ENCODE peak calls at places on chromosomes 16 and 17, in nine cellular contexts. One of them, this sample, is unnamed.

GRCh38 chr16:54126907-54127306 is 159.7 kb downstream of the IRX3 start:
- DNase-seq in NCI-H748 treated with DMSO at 0.1 percent for 48 hours: no peak
- DNase-seq in NCI-H1105 treated with DMSO at 0.1 percent for 48 hours: no peak
- DNase-seq in NCI-H1092 treated with DMSO at 0.1 percent for 48 hours: no peak
- DNase-seq in SK-MEL-5: no peak
- DNase-seq in fibroblast of pulmonary artery: no peak
- DNase-seq in lower lobe of right lung: no peak
- DNase-seq in MM.1S: no peak
- DNase-seq in right cardiac atrium: no peak
- DNase-seq in this sample: no peak

GRCh38 chr16:27972500-27972899 is 91.0 kb downstream of the GSG1L start:
- DNase-seq in NCI-H748 treated with DMSO at 0.1 percent for 48 hours: peak
- DNase-seq in NCI-H1105 treated with DMSO at 0.1 percent for 48 hours: peak
- DNase-seq in NCI-H1092 treated with DMSO at 0.1 percent for 48 hours: no peak
- DNase-seq in SK-MEL-5: peak
- DNase-seq in fibroblast of pulmonary artery: peak
- DNase-seq in lower lobe of right lung: no peak
- DNase-seq in MM.1S: peak
- DNase-seq in right cardiac atrium: no peak
- DNase-seq in this sample: peak

GRCh38 chr16:50313596-50314483 is 47.5 kb downstream of the ADCY7 start:
- DNase-seq in NCI-H748 treated with DMSO at 0.1 percent for 48 hours: no peak
- DNase-seq in NCI-H1105 treated with DMSO at 0.1 percent for 48 hours: no peak
- DNase-seq in NCI-H1092 treated with DMSO at 0.1 percent for 48 hours: no peak
- DNase-seq in SK-MEL-5: no peak
- DNase-seq in fibroblast of pulmonary artery: peak
- DNase-seq in lower lobe of right lung: peak
- DNase-seq in MM.1S: no peak
- DNase-seq in right cardiac atrium: peak
- DNase-seq in this sample: no peak

GRCh38 chr16:20995711-20996110 is 95.1 kb downstream of the LYRM1 start:
- DNase-seq in NCI-H748 treated with DMSO at 0.1 percent for 48 hours: no peak
- DNase-seq in NCI-H1105 treated with DMSO at 0.1 percent for 48 hours: no peak
- DNase-seq in NCI-H1092 treated with DMSO at 0.1 percent for 48 hours: no peak
- DNase-seq in SK-MEL-5: no peak
- DNase-seq in fibroblast of pulmonary artery: no peak
- DNase-seq in lower lobe of right lung: no peak
- DNase-seq in MM.1S: no peak
- DNase-seq in right cardiac atrium: no peak
- DNase-seq in this sample: no peak

GRCh38 chr16:64791756-64792155 is 330.1 kb downstream of the CDH11 start:
- DNase-seq in NCI-H748 treated with DMSO at 0.1 percent for 48 hours: no peak
- DNase-seq in NCI-H1105 treated with DMSO at 0.1 percent for 48 hours: no peak
- DNase-seq in NCI-H1092 treated with DMSO at 0.1 percent for 48 hours: no peak
- DNase-seq in SK-MEL-5: no peak
- DNase-seq in fibroblast of pulmonary artery: no peak
- DNase-seq in lower lobe of right lung: no peak
- DNase-seq in MM.1S: no peak
- DNase-seq in right cardiac atrium: no peak
- DNase-seq in this sample: no peak

GRCh38 chr17:31609331-31609730 is 217.9 kb downstream of the RAB11FIP4 start:
- DNase-seq in NCI-H748 treated with DMSO at 0.1 percent for 48 hours: no peak
- DNase-seq in NCI-H1105 treated with DMSO at 0.1 percent for 48 hours: no peak
- DNase-seq in NCI-H1092 treated with DMSO at 0.1 percent for 48 hours: no peak
- DNase-seq in SK-MEL-5: no peak
- DNase-seq in fibroblast of pulmonary artery: no peak
- DNase-seq in lower lobe of right lung: no peak
- DNase-seq in MM.1S: no peak
- DNase-seq in right cardiac atrium: no peak
- DNase-seq in this sample: peak

GRCh38 chr17:30221346-30221745 is 14.2 kb downstream of the SLC6A4 start:
- DNase-seq in NCI-H748 treated with DMSO at 0.1 percent for 48 hours: no peak
- DNase-seq in NCI-H1105 treated with DMSO at 0.1 percent for 48 hours: no peak
- DNase-seq in NCI-H1092 treated with DMSO at 0.1 percent for 48 hours: no peak
- DNase-seq in SK-MEL-5: no peak
- DNase-seq in fibroblast of pulmonary artery: no peak
- DNase-seq in lower lobe of right lung: no peak
- DNase-seq in MM.1S: no peak
- DNase-seq in right cardiac atrium: no peak
- DNase-seq in this sample: no peak

GRCh38 chr16:68287276-68288251 is 23.2 kb downstream of the SLC7A6OS start:
- DNase-seq in NCI-H748 treated with DMSO at 0.1 percent for 48 hours: no peak
- DNase-seq in NCI-H1105 treated with DMSO at 0.1 percent for 48 hours: no peak
- DNase-seq in NCI-H1092 treated with DMSO at 0.1 percent for 48 hours: no peak
- DNase-seq in SK-MEL-5: no peak
- DNase-seq in fibroblast of pulmonary artery: peak
- DNase-seq in lower lobe of right lung: no peak
- DNase-seq in MM.1S: no peak
- DNase-seq in right cardiac atrium: peak
- DNase-seq in this sample: peak

GRCh38 chr16:20931066-20931465 is 30.5 kb downstream of the LYRM1 start:
- DNase-seq in NCI-H748 treated with DMSO at 0.1 percent for 48 hours: no peak
- DNase-seq in NCI-H1105 treated with DMSO at 0.1 percent for 48 hours: no peak
- DNase-seq in NCI-H1092 treated with DMSO at 0.1 percent for 48 hours: no peak
- DNase-seq in SK-MEL-5: no peak
- DNase-seq in fibroblast of pulmonary artery: no peak
- DNase-seq in lower lobe of right lung: no peak
- DNase-seq in MM.1S: no peak
- DNase-seq in right cardiac atrium: no peak
- DNase-seq in this sample: peak

GRCh38 chr16:10552998-10553491 is 27.4 kb downstream of the EMP2 start:
- DNase-seq in NCI-H748 treated with DMSO at 0.1 percent for 48 hours: no peak
- DNase-seq in NCI-H1105 treated with DMSO at 0.1 percent for 48 hours: no peak
- DNase-seq in NCI-H1092 treated with DMSO at 0.1 percent for 48 hours: no peak
- DNase-seq in SK-MEL-5: peak
- DNase-seq in fibroblast of pulmonary artery: no peak
- DNase-seq in lower lobe of right lung: peak
- DNase-seq in MM.1S: peak
- DNase-seq in right cardiac atrium: peak
- DNase-seq in this sample: no peak

GRCh38 chr17:48241131-48241591 is 133.6 kb downstream of the SNX11 start:
- DNase-seq in NCI-H748 treated with DMSO at 0.1 percent for 48 hours: no peak
- DNase-seq in NCI-H1105 treated with DMSO at 0.1 percent for 48 hours: no peak
- DNase-seq in NCI-H1092 treated with DMSO at 0.1 percent for 48 hours: peak
- DNase-seq in SK-MEL-5: peak
- DNase-seq in fibroblast of pulmonary artery: peak
- DNase-seq in lower lobe of right lung: no peak
- DNase-seq in MM.1S: peak
- DNase-seq in right cardiac atrium: peak
- DNase-seq in this sample: peak

GRCh38 chr16:88651276-88651988 is 579 bp upstream of the CYBA start:
- DNase-seq in NCI-H748 treated with DMSO at 0.1 percent for 48 hours: no peak
- DNase-seq in NCI-H1105 treated with DMSO at 0.1 percent for 48 hours: peak
- DNase-seq in NCI-H1092 treated with DMSO at 0.1 percent for 48 hours: no peak
- DNase-seq in SK-MEL-5: no peak
- DNase-seq in fibroblast of pulmonary artery: no peak
- DNase-seq in lower lobe of right lung: peak
- DNase-seq in MM.1S: peak
- DNase-seq in right cardiac atrium: peak
- DNase-seq in this sample: peak

GRCh38 chr16:4378202-4378666 is 6.6 kb downstream of the VASN start:
- DNase-seq in NCI-H748 treated with DMSO at 0.1 percent for 48 hours: no peak
- DNase-seq in NCI-H1105 treated with DMSO at 0.1 percent for 48 hours: no peak
- DNase-seq in NCI-H1092 treated with DMSO at 0.1 percent for 48 hours: no peak
- DNase-seq in SK-MEL-5: no peak
- DNase-seq in fibroblast of pulmonary artery: no peak
- DNase-seq in lower lobe of right lung: no peak
- DNase-seq in MM.1S: no peak
- DNase-seq in right cardiac atrium: peak
- DNase-seq in this sample: no peak

GRCh38 chr17:40311575-40311974 is 2.6 kb downstream of the RARA start:
- DNase-seq in NCI-H748 treated with DMSO at 0.1 percent for 48 hours: no peak
- DNase-seq in NCI-H1105 treated with DMSO at 0.1 percent for 48 hours: no peak
- DNase-seq in NCI-H1092 treated with DMSO at 0.1 percent for 48 hours: peak
- DNase-seq in SK-MEL-5: no peak
- DNase-seq in fibroblast of pulmonary artery: no peak
- DNase-seq in lower lobe of right lung: peak
- DNase-seq in MM.1S: no peak
- DNase-seq in right cardiac atrium: peak
- DNase-seq in this sample: no peak

GRCh38 chr16:79698341-79698753 is 97.8 kb upstream of the MAF start:
- DNase-seq in NCI-H748 treated with DMSO at 0.1 percent for 48 hours: no peak
- DNase-seq in NCI-H1105 treated with DMSO at 0.1 percent for 48 hours: no peak
- DNase-seq in NCI-H1092 treated with DMSO at 0.1 percent for 48 hours: no peak
- DNase-seq in SK-MEL-5: no peak
- DNase-seq in fibroblast of pulmonary artery: peak
- DNase-seq in lower lobe of right lung: no peak
- DNase-seq in MM.1S: no peak
- DNase-seq in right cardiac atrium: peak
- DNase-seq in this sample: peak

GRCh38 chr17:47188266-47188665 is 829 bp downstream of the CDC27 start:
- DNase-seq in NCI-H748 treated with DMSO at 0.1 percent for 48 hours: no peak
- DNase-seq in NCI-H1105 treated with DMSO at 0.1 percent for 48 hours: no peak
- DNase-seq in NCI-H1092 treated with DMSO at 0.1 percent for 48 hours: no peak
- DNase-seq in SK-MEL-5: peak
- DNase-seq in fibroblast of pulmonary artery: peak
- DNase-seq in lower lobe of right lung: no peak
- DNase-seq in MM.1S: peak
- DNase-seq in right cardiac atrium: no peak
- DNase-seq in this sample: peak

GRCh38 chr17:35540589-35541404 is 3.3 kb upstream of the SLFN12L start:
- DNase-seq in NCI-H748 treated with DMSO at 0.1 percent for 48 hours: no peak
- DNase-seq in NCI-H1105 treated with DMSO at 0.1 percent for 48 hours: no peak
- DNase-seq in NCI-H1092 treated with DMSO at 0.1 percent for 48 hours: no peak
- DNase-seq in SK-MEL-5: no peak
- DNase-seq in fibroblast of pulmonary artery: peak
- DNase-seq in lower lobe of right lung: peak
- DNase-seq in MM.1S: peak
- DNase-seq in right cardiac atrium: peak
- DNase-seq in this sample: peak

GRCh38 chr16:68636818-68637217 is 8.3 kb upstream of the CDH3 start:
- DNase-seq in NCI-H748 treated with DMSO at 0.1 percent for 48 hours: no peak
- DNase-seq in NCI-H1105 treated with DMSO at 0.1 percent for 48 hours: no peak
- DNase-seq in NCI-H1092 treated with DMSO at 0.1 percent for 48 hours: no peak
- DNase-seq in SK-MEL-5: no peak
- DNase-seq in fibroblast of pulmonary artery: peak
- DNase-seq in lower lobe of right lung: no peak
- DNase-seq in MM.1S: no peak
- DNase-seq in right cardiac atrium: no peak
- DNase-seq in this sample: no peak

GRCh38 chr17:74443516-74444296 is 11.8 kb downstream of the GPRC5C start:
- DNase-seq in NCI-H748 treated with DMSO at 0.1 percent for 48 hours: no peak
- DNase-seq in NCI-H1105 treated with DMSO at 0.1 percent for 48 hours: no peak
- DNase-seq in NCI-H1092 treated with DMSO at 0.1 percent for 48 hours: no peak
- DNase-seq in SK-MEL-5: no peak
- DNase-seq in fibroblast of pulmonary artery: no peak
- DNase-seq in lower lobe of right lung: no peak
- DNase-seq in MM.1S: no peak
- DNase-seq in right cardiac atrium: no peak
- DNase-seq in this sample: no peak

GRCh38 chr16:83899272-83899897 is 470 bp downstream of the MLYCD start:
- DNase-seq in NCI-H748 treated with DMSO at 0.1 percent for 48 hours: no peak
- DNase-seq in NCI-H1105 treated with DMSO at 0.1 percent for 48 hours: no peak
- DNase-seq in NCI-H1092 treated with DMSO at 0.1 percent for 48 hours: peak
- DNase-seq in SK-MEL-5: no peak
- DNase-seq in fibroblast of pulmonary artery: peak
- DNase-seq in lower lobe of right lung: peak
- DNase-seq in MM.1S: peak
- DNase-seq in right cardiac atrium: peak
- DNase-seq in this sample: peak

GRCh38 chr16:9159839-9160550 is 68.6 kb downstream of the HAPSTR1 start:
- DNase-seq in NCI-H748 treated with DMSO at 0.1 percent for 48 hours: peak
- DNase-seq in NCI-H1105 treated with DMSO at 0.1 percent for 48 hours: peak
- DNase-seq in NCI-H1092 treated with DMSO at 0.1 percent for 48 hours: peak
- DNase-seq in SK-MEL-5: peak
- DNase-seq in fibroblast of pulmonary artery: peak
- DNase-seq in lower lobe of right lung: peak
- DNase-seq in MM.1S: peak
- DNase-seq in right cardiac atrium: no peak
- DNase-seq in this sample: peak

GRCh38 chr16:8522757-8523156 is 67.6 kb downstream of the TMEM114 start:
- DNase-seq in NCI-H748 treated with DMSO at 0.1 percent for 48 hours: no peak
- DNase-seq in NCI-H1105 treated with DMSO at 0.1 percent for 48 hours: no peak
- DNase-seq in NCI-H1092 treated with DMSO at 0.1 percent for 48 hours: no peak
- DNase-seq in SK-MEL-5: no peak
- DNase-seq in fibroblast of pulmonary artery: no peak
- DNase-seq in lower lobe of right lung: no peak
- DNase-seq in MM.1S: no peak
- DNase-seq in right cardiac atrium: no peak
- DNase-seq in this sample: no peak

GRCh38 chr17:32335647-32336046 is 6.3 kb downstream of the C17orf75 start:
- DNase-seq in NCI-H748 treated with DMSO at 0.1 percent for 48 hours: no peak
- DNase-seq in NCI-H1105 treated with DMSO at 0.1 percent for 48 hours: no peak
- DNase-seq in NCI-H1092 treated with DMSO at 0.1 percent for 48 hours: no peak
- DNase-seq in SK-MEL-5: no peak
- DNase-seq in fibroblast of pulmonary artery: peak
- DNase-seq in lower lobe of right lung: no peak
- DNase-seq in MM.1S: no peak
- DNase-seq in right cardiac atrium: no peak
- DNase-seq in this sample: peak

GRCh38 chr16:83579431-83579830 is 228.3 kb upstream of the HSBP1 start:
- DNase-seq in NCI-H748 treated with DMSO at 0.1 percent for 48 hours: no peak
- DNase-seq in NCI-H1105 treated with DMSO at 0.1 percent for 48 hours: no peak
- DNase-seq in NCI-H1092 treated with DMSO at 0.1 percent for 48 hours: no peak
- DNase-seq in SK-MEL-5: no peak
- DNase-seq in fibroblast of pulmonary artery: no peak
- DNase-seq in lower lobe of right lung: no peak
- DNase-seq in MM.1S: no peak
- DNase-seq in right cardiac atrium: no peak
- DNase-seq in this sample: no peak

GRCh38 chr16:85471469-85472431 is 141.4 kb upstream of the GSE1 start:
- DNase-seq in NCI-H748 treated with DMSO at 0.1 percent for 48 hours: no peak
- DNase-seq in NCI-H1105 treated with DMSO at 0.1 percent for 48 hours: peak
- DNase-seq in NCI-H1092 treated with DMSO at 0.1 percent for 48 hours: peak
- DNase-seq in SK-MEL-5: no peak
- DNase-seq in fibroblast of pulmonary artery: peak
- DNase-seq in lower lobe of right lung: peak
- DNase-seq in MM.1S: no peak
- DNase-seq in right cardiac atrium: no peak
- DNase-seq in this sample: no peak

GRCh38 chr16:74297296-74297665 is 667 bp downstream of the PSMD7 start:
- DNase-seq in NCI-H748 treated with DMSO at 0.1 percent for 48 hours: no peak
- DNase-seq in NCI-H1105 treated with DMSO at 0.1 percent for 48 hours: no peak
- DNase-seq in NCI-H1092 treated with DMSO at 0.1 percent for 48 hours: no peak
- DNase-seq in SK-MEL-5: peak
- DNase-seq in fibroblast of pulmonary artery: peak
- DNase-seq in lower lobe of right lung: no peak
- DNase-seq in MM.1S: peak
- DNase-seq in right cardiac atrium: peak
- DNase-seq in this sample: peak

GRCh38 chr17:250487-251300 is 69.2 kb upstream of the DOC2B start:
- DNase-seq in NCI-H748 treated with DMSO at 0.1 percent for 48 hours: no peak
- DNase-seq in NCI-H1105 treated with DMSO at 0.1 percent for 48 hours: no peak
- DNase-seq in NCI-H1092 treated with DMSO at 0.1 percent for 48 hours: no peak
- DNase-seq in SK-MEL-5: no peak
- DNase-seq in fibroblast of pulmonary artery: no peak
- DNase-seq in lower lobe of right lung: peak
- DNase-seq in MM.1S: no peak
- DNase-seq in right cardiac atrium: no peak
- DNase-seq in this sample: no peak

GRCh38 chr16:70395345-70395901 is 43.5 kb downstream of the ST3GAL2 start:
- DNase-seq in NCI-H748 treated with DMSO at 0.1 percent for 48 hours: no peak
- DNase-seq in NCI-H1105 treated with DMSO at 0.1 percent for 48 hours: no peak
- DNase-seq in NCI-H1092 treated with DMSO at 0.1 percent for 48 hours: peak
- DNase-seq in SK-MEL-5: peak
- DNase-seq in fibroblast of pulmonary artery: peak
- DNase-seq in lower lobe of right lung: peak
- DNase-seq in MM.1S: peak
- DNase-seq in right cardiac atrium: peak
- DNase-seq in this sample: peak

GRCh38 chr17:44804301-44805061 is 25.6 kb downstream of the GJC1 start:
- DNase-seq in NCI-H748 treated with DMSO at 0.1 percent for 48 hours: no peak
- DNase-seq in NCI-H1105 treated with DMSO at 0.1 percent for 48 hours: no peak
- DNase-seq in NCI-H1092 treated with DMSO at 0.1 percent for 48 hours: no peak
- DNase-seq in SK-MEL-5: peak
- DNase-seq in fibroblast of pulmonary artery: no peak
- DNase-seq in lower lobe of right lung: no peak
- DNase-seq in MM.1S: no peak
- DNase-seq in right cardiac atrium: no peak
- DNase-seq in this sample: peak

GRCh38 chr16:81634380-81635121 is 144.5 kb upstream of the PLCG2 start:
- DNase-seq in NCI-H748 treated with DMSO at 0.1 percent for 48 hours: no peak
- DNase-seq in NCI-H1105 treated with DMSO at 0.1 percent for 48 hours: no peak
- DNase-seq in NCI-H1092 treated with DMSO at 0.1 percent for 48 hours: peak
- DNase-seq in SK-MEL-5: no peak
- DNase-seq in fibroblast of pulmonary artery: peak
- DNase-seq in lower lobe of right lung: no peak
- DNase-seq in MM.1S: no peak
- DNase-seq in right cardiac atrium: no peak
- DNase-seq in this sample: peak

GRCh38 chr17:77324227-77324626 is 183.5 kb downstream of the SEC14L1 start:
- DNase-seq in NCI-H748 treated with DMSO at 0.1 percent for 48 hours: no peak
- DNase-seq in NCI-H1105 treated with DMSO at 0.1 percent for 48 hours: no peak
- DNase-seq in NCI-H1092 treated with DMSO at 0.1 percent for 48 hours: no peak
- DNase-seq in SK-MEL-5: no peak
- DNase-seq in fibroblast of pulmonary artery: no peak
- DNase-seq in lower lobe of right lung: peak
- DNase-seq in MM.1S: no peak
- DNase-seq in right cardiac atrium: no peak
- DNase-seq in this sample: no peak

This sample was measured in mesenchymal stem cell.